ENCODE peak calls at places on chromosomes 5 and 9, in ten cellular contexts. W is H7; Q is cardiac muscle cell; D is hepatocyte; B is epithelial cell of esophagus; J is neuronal stem cell; A is CD4-positive, alpha-beta memory T cell; Y is CD8-positive, alpha-beta T cell; H is mesendoderm; C is SJSA1. R is an unnamed sample.

GRCh38 chr5:42604171-42604711 is 152.4 kb upstream of the CCDC152 start:
- DNase-seq in W (no peak), Q (no peak), D (no peak), B (peak; percentile 54), J (no peak), A (no peak), Y (no peak), H (no peak), C (no peak), R (no peak)

GRCh38 chr5:145539201-145539600 is 295.9 kb downstream of the PRELID2 start:
- DNase-seq in W (no peak), Q (no peak), D (no peak), B (no peak), J (no peak), A (no peak), Y (no peak), H (no peak), C (no peak), R (no peak)

GRCh38 chr9:94906713-94907112 is 180.2 kb downstream of the AOPEP start:
- DNase-seq in W (no peak), Q (no peak), D (no peak), B (no peak), J (no peak), A (no peak), Y (no peak), H (no peak), C (no peak), R (no peak)

GRCh38 chr5:67425514-67425913 is 228.9 kb upstream of the CD180 start:
- DNase-seq in W (no peak), Q (no peak), D (no peak), B (peak; percentile 32), J (no peak), A (no peak), Y (no peak), H (no peak), C (no peak), R (no peak)

GRCh38 chr9:98117984-98118639 is 910 bp downstream of the TRIM14 start:
- DNase-seq in W (peak; percentile 67), Q (peak; percentile 32), D (peak; percentile 74), B (peak; percentile 40), J (no peak), A (peak; percentile 60), Y (peak; percentile 34), H (peak; percentile 71), C (no peak), R (no peak)

GRCh38 chr5:177555665-177556064 is 1.3 kb upstream of the FAM193B start:
- DNase-seq in W (no peak), Q (no peak), D (no peak), B (no peak), J (no peak), A (no peak), Y (no peak), H (no peak), C (no peak), R (no peak)

GRCh38 chr5:61342066-61342465 is 10.0 kb downstream of the ZSWIM6 start:
- DNase-seq in W (no peak), Q (peak; percentile 42), D (no peak), B (peak; percentile 60), J (no peak), A (no peak), Y (no peak), H (peak; percentile 42), C (peak; percentile 66), R (no peak)

GRCh38 chr5:58117491-58117890 is 342.4 kb downstream of the PLK2 start:
- DNase-seq in W (no peak), Q (no peak), D (no peak), B (no peak), J (no peak), A (no peak), Y (no peak), H (no peak), C (no peak), R (no peak)

GRCh38 chr5:138629383-138629782 is 54.2 kb upstream of the HSPA9 start:
- DNase-seq in W (no peak), Q (no peak), D (no peak), B (no peak), J (no peak), A (no peak), Y (no peak), H (no peak), C (no peak), R (no peak)

GRCh38 chr5:176901260-176902101 is 2.3 kb upstream of the HK3 start:
- DNase-seq in W (no peak), Q (no peak), D (no peak), B (peak; percentile 53), J (no peak), A (no peak), Y (no peak), H (no peak), C (peak; percentile 36), R (no peak)

GRCh38 chr9:116151966-116152381 is 1.6 kb upstream of the PAPPA start:
- DNase-seq in W (no peak), Q (peak; percentile 94), D (peak; percentile 26), B (peak; percentile 35), J (no peak), A (no peak), Y (no peak), H (no peak), C (no peak), R (no peak)

GRCh38 chr9:71663931-71664459 is 104.3 kb downstream of the CEMIP2 start:
- DNase-seq in W (no peak), Q (no peak), D (no peak), B (no peak), J (peak; percentile 9), A (no peak), Y (no peak), H (peak; percentile 44), C (peak; percentile 47), R (no peak)

GRCh38 chr9:4704129-4704528 is 24.8 kb downstream of the CDC37L1 start:
- DNase-seq in W (no peak), Q (no peak), D (no peak), B (peak; percentile 70), J (no peak), A (no peak), Y (no peak), H (no peak), C (no peak), R (no peak)

GRCh38 chr9:102113191-102113590 is 374.7 kb upstream of the GRIN3A start:
- DNase-seq in W (no peak), Q (no peak), D (no peak), B (no peak), J (no peak), A (no peak), Y (no peak), H (no peak), C (no peak), R (no peak)

GRCh38 chr9:131276107-131276888 is at the start of gene FAM78A:
- DNase-seq in W (peak; percentile 88), Q (peak; percentile 22), D (peak; percentile 35), B (no peak), J (no peak), A (peak; percentile 43), Y (no peak), H (no peak), C (no peak), R (peak; percentile 61)

GRCh38 chr9:131276891-131277672 is 772 bp upstream of the FAM78A start:
- DNase-seq in W (peak; percentile 88), Q (no peak), D (no peak), B (no peak), J (no peak), A (peak; percentile 47), Y (no peak), H (no peak), C (no peak), R (peak; percentile 27)

GRCh38 chr9:131278421-131279111 is 2.3 kb upstream of the FAM78A start:
- DNase-seq in W (peak; percentile 60), Q (no peak), D (no peak), B (no peak), J (no peak), A (peak; percentile 43), Y (no peak), H (no peak), C (no peak), R (no peak)

GRCh38 chr9:131279196-131279926 is 3.1 kb upstream of the FAM78A start:
- DNase-seq in W (peak; percentile 67), Q (no peak), D (no peak), B (no peak), J (no peak), A (no peak), Y (no peak), H (no peak), C (no peak), R (no peak)

GRCh38 chr9:131277673-131278420 is 1.5 kb upstream of the FAM78A start:
- DNase-seq in W (peak; percentile 99), Q (peak; percentile 87), D (peak; percentile 88), B (peak; percentile 78), J (peak; percentile 85), A (peak; percentile 60), Y (peak; percentile 54), H (peak; percentile 95), C (peak; percentile 72), R (peak; percentile 81)
- H3K4me3 ChIP-seq in W (peak overlapping the region; percentile 54), Q (peak overlapping the region; percentile 98), D (peak overlapping the region; percentile 64), B (peak overlapping the region; percentile 27), J (peak overlapping the region; percentile 54), A (peak overlapping the region; percentile 65), Y (peak overlapping the region; percentile 59), H (peak overlapping the region; percentile 7), C (peak overlapping the region; percentile 40), R (peak overlapping the region; percentile 66)

GRCh38 chr5:14156611-14157493 is 13.7 kb downstream of the TRIO start:
- DNase-seq in W (no peak), Q (peak; percentile 95), D (peak; percentile 55), B (peak; percentile 96), J (no peak), A (no peak), Y (no peak), H (peak; percentile 79), C (peak; percentile 84), R (no peak)
- H3K4me3 ChIP-seq in W (no peak overlapping the region), Q (no peak overlapping the region), D (no peak overlapping the region), B (peak overlapping the region; percentile 32), J (no peak overlapping the region), A (no peak overlapping the region), Y (no peak overlapping the region), H (no peak overlapping the region), C (peak overlapping the region; percentile 30), R (no peak overlapping the region)

GRCh38 chr9:137138701-137139467 is at the start of gene GRIN1:
- DNase-seq in W (peak; percentile 96), Q (peak; percentile 46), D (peak; percentile 80), B (peak; percentile 43), J (peak; percentile 60), A (peak; percentile 48), Y (no peak), H (peak; percentile 26), C (no peak), R (no peak)
- H3K4me3 ChIP-seq in W (peak within 1 kb of the TSS; percentile 1), Q (no peak within 1 kb of the TSS), D (no peak within 1 kb of the TSS), B (no peak within 1 kb of the TSS), J (no peak within 1 kb of the TSS), A (no peak within 1 kb of the TSS), Y (no peak within 1 kb of the TSS), H (no peak within 1 kb of the TSS), C (no peak within 1 kb of the TSS), R (no peak within 1 kb of the TSS)

DNA sequence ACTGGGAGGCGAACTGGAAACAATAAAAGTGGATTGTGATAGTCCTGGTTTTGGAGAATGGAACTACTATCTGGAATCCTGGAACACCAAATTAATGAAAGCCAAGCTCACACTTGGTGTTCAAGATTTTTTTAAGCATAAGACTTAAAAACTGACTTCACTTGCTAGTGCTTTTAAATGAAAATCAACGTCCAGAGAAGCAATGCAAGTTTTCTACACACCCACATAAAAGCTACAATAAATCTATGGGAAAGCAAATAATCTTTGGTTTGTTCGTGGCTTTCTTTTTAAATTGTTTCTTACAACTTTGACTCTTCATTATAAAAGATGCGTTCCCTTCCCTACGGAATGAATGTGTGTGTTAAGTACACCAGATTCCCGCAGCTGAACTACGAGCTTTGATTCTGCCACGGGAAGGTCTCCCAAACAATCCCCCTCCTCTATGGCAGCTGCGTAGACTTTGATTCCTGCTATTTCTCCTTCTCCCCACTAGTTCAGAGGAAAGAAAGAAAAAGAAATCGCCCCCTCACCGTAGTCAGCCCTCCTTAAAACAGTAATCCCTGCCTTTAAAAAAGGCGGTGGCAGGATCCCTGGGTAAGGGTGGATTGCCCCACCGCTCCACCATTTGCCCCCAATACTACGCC is 1057.2 kb upstream of the DMAC1 start:
- DNase-seq in W (peak; percentile 49), Q (no peak), D (peak; percentile 27), B (no peak), J (no peak), A (no peak), Y (no peak), H (peak; percentile 76), C (no peak), R (no peak)
- H3K4me3 ChIP-seq in W (peak overlapping the region; percentile 73), Q (peak overlapping the region; percentile 86), D (peak overlapping the region; percentile 61), B (peak overlapping the region; percentile 16), J (peak overlapping the region; percentile 87), A (no peak overlapping the region), Y (no peak overlapping the region), H (peak overlapping the region; percentile 85), C (no peak overlapping the region), R (peak overlapping the region; percentile 88)

R was measured in MM.1S.